ENCODE peak calls at places on chromosomes 6 and 20, in six cellular contexts. S is tibial artery, D is A549, H is adrenal gland, N is fibroblast of lung, Y is left ventricle myocardium inferior. Q is an unnamed sample. For H3K9me3 and H3K4me1, the result is how much of the 10 kb centered on the place peaks cover.

GRCh38 chr6:43715056-43715788 is 27.6 kb upstream of the MRPS18A start:
- DNase-seq in S (no peak), D (no peak), H (no peak), N (no peak), Y (no peak), Q (no peak)

GRCh38 chr6:146545608-146546007 is 2.0 kb downstream of the RAB32 start:
- DNase-seq in S (no peak), D (no peak), H (no peak), N (peak), Y (no peak), Q (no peak)

GRCh38 chr6:169556758-169557505 is 144.9 kb downstream of the WDR27 start:
- DNase-seq in S (no peak), D (no peak), H (no peak), N (no peak), Y (no peak), Q (no peak)

GRCh38 chr6:170227521-170227983 is 63.3 kb downstream of the DLL1 start:
- DNase-seq in S (no peak), D (no peak), H (no peak), N (peak), Y (no peak), Q (no peak)

GRCh38 chr20:63587781-63588591 is 13.9 kb upstream of the HELZ2 start:
- DNase-seq in S (no peak), D (no peak), H (no peak), N (no peak), Y (no peak), Q (no peak)

GRCh38 chr6:89559487-89559886 is 79.1 kb downstream of the LYRM2 start:
- DNase-seq in S (no peak), D (no peak), H (no peak), N (no peak), Y (no peak), Q (no peak)

GRCh38 chr6:165698868-165699267 is 35.8 kb upstream of the PDE10A start:
- DNase-seq in S (no peak), D (no peak), H (no peak), N (no peak), Y (no peak), Q (no peak)

GRCh38 chr6:168451805-168452204 is 10.8 kb downstream of the SMOC2 start:
- DNase-seq in S (no peak), D (no peak), H (no peak), N (no peak), Y (no peak), Q (no peak)

GRCh38 chr6:34806738-34807453 is 15.0 kb downstream of the BLTP3A start:
- DNase-seq in S (no peak), D (no peak), H (no peak), N (peak), Y (no peak), Q (no peak)

GRCh38 chr6:108117427-108118358 is 43.2 kb upstream of the OSTM1 start:
- DNase-seq in S (no peak), D (peak), H (peak), N (peak), Y (peak), Q (no peak)

GRCh38 chr20:42272516-42272915 is 654.3 kb upstream of the CHD6 start:
- DNase-seq in S (no peak), D (no peak), H (no peak), N (no peak), Y (no peak), Q (no peak)

GRCh38 chr6:146210406-146211068 is 181.7 kb downstream of the GRM1 start:
- DNase-seq in S (no peak), D (no peak), H (no peak), N (no peak), Y (no peak), Q (no peak)

GRCh38 chr6:35294308-35294945 is 3.2 kb upstream of the DEF6 start:
- DNase-seq in S (no peak), D (peak), H (no peak), N (peak), Y (no peak), Q (no peak)

GRCh38 chr6:26538572-26538902 is 371 bp downstream of the HMGN4 start:
- DNase-seq in S (no peak), D (no peak), H (no peak), N (no peak), Y (no peak), Q (no peak)

GRCh38 chr6:168196385-168196860 is 117.4 kb upstream of the FRMD1 start:
- DNase-seq in S (peak), D (no peak), H (no peak), N (no peak), Y (no peak), Q (no peak)

GRCh38 chr6:125101656-125102055 is 51.9 kb upstream of the TPD52L1 start:
- DNase-seq in S (no peak), D (no peak), H (no peak), N (peak), Y (no peak), Q (no peak)

GRCh38 chr6:84581494-84582259 is 182.7 kb downstream of the TBX18 start:
- DNase-seq in S (no peak), D (no peak), H (no peak), N (peak), Y (no peak), Q (no peak)

GRCh38 chr20:12203399-12203798 is 285.7 kb downstream of the BTBD3 start:
- DNase-seq in S (no peak), D (no peak), H (no peak), N (no peak), Y (no peak), Q (no peak)

GRCh38 chr20:297925-298754 is 770 bp downstream of the ZCCHC3 start:
- DNase-seq in S (peak), D (peak), H (peak), N (peak), Y (peak), Q (peak)

GRCh38 chr6:169619650-169620049 is 82.2 kb downstream of the WDR27 start:
- DNase-seq in S (no peak), D (no peak), H (no peak), N (peak), Y (no peak), Q (no peak)

GRCh38 chr6:132443206-132443605 is 41.9 kb upstream of the MOXD1 start:
- DNase-seq in S (no peak), D (no peak), H (no peak), N (peak), Y (no peak), Q (no peak)

GRCh38 chr20:19758888-19759331 is 852 bp downstream of the RIN2 start:
- DNase-seq in S (peak), D (peak), H (peak), N (peak), Y (peak), Q (no peak)

GRCh38 chr6:3566812-3567211 is 110.0 kb upstream of the SLC22A23 start:
- DNase-seq in S (no peak), D (no peak), H (no peak), N (peak), Y (no peak), Q (no peak)

GRCh38 chr6:157239148-157239547 is 84.2 kb downstream of the TMEM242 start:
- DNase-seq in S (no peak), D (no peak), H (no peak), N (no peak), Y (no peak), Q (no peak)

GRCh38 chr6:153790881-153791473 is 248.1 kb upstream of the OPRM1 start:
- DNase-seq in S (peak), D (no peak), H (no peak), N (peak), Y (no peak), Q (no peak)

GRCh38 chr6:32313964-32314363 is 57.7 kb downstream of the TSBP1 start:
- DNase-seq in S (no peak), D (no peak), H (no peak), N (no peak), Y (no peak), Q (no peak)

GRCh38 chr6:49980898-49981297 is 11.5 kb upstream of the DEFB113 start:
- DNase-seq in S (no peak), D (no peak), H (no peak), N (no peak), Y (no peak), Q (no peak)

GRCh38 chr6:139903411-139904157 is 529.1 kb upstream of the CITED2 start:
- DNase-seq in S (no peak), D (no peak), H (no peak), N (no peak), Y (no peak), Q (no peak)

GRCh38 chr6:63839485-63839884 is 203.9 kb downstream of the PHF3 start:
- DNase-seq in S (no peak), D (no peak), H (no peak), N (peak), Y (no peak), Q (no peak)

GRCh38 chr20:35618372-35619131 is 2.9 kb downstream of the SPAG4 start:
- DNase-seq in S (no peak), D (peak), H (peak), N (peak), Y (no peak), Q (no peak)

GRCh38 chr6:159094444-159095252 is 49.9 kb upstream of the TAGAP start:
- DNase-seq in S (no peak), D (no peak), H (peak), N (no peak), Y (no peak), Q (no peak)

GRCh38 chr6:146931214-146931613 is 273.0 kb upstream of the STXBP5 start:
- DNase-seq in S (no peak), D (no peak), H (no peak), N (no peak), Y (no peak), Q (no peak)

GRCh38 chr6:17393335-17394191 is at the start of gene CAP2:
- DNase-seq in S (peak), D (peak), H (peak), N (peak), Y (peak), Q (peak)

GRCh38 chr20:62352402-62353288 is 14.5 kb downstream of the LAMA5 start:
- DNase-seq in S (peak), D (peak), H (peak), N (peak), Y (peak), Q (peak)

GRCh38 chr6:143747347-143747842 is 69.6 kb downstream of the PHACTR2 start:
- DNase-seq in S (no peak), D (no peak), H (no peak), N (no peak), Y (no peak), Q (no peak)

GRCh38 chr6:56963043-56963442 is 8.1 kb downstream of the BEND6 start:
- DNase-seq in S (no peak), D (no peak), H (no peak), N (peak), Y (no peak), Q (no peak)

GRCh38 chr6:56959094-56959493 is 4.2 kb downstream of the BEND6 start:
- DNase-seq in S (no peak), D (no peak), H (no peak), N (peak), Y (no peak), Q (no peak)

GRCh38 chr6:56962451-56962850 is 7.5 kb downstream of the BEND6 start:
- DNase-seq in S (no peak), D (no peak), H (no peak), N (peak), Y (no peak), Q (no peak)

GRCh38 chr6:56959938-56960337 is 5.0 kb downstream of the BEND6 start:
- DNase-seq in S (no peak), D (no peak), H (no peak), N (peak), Y (no peak), Q (no peak)

DNA sequence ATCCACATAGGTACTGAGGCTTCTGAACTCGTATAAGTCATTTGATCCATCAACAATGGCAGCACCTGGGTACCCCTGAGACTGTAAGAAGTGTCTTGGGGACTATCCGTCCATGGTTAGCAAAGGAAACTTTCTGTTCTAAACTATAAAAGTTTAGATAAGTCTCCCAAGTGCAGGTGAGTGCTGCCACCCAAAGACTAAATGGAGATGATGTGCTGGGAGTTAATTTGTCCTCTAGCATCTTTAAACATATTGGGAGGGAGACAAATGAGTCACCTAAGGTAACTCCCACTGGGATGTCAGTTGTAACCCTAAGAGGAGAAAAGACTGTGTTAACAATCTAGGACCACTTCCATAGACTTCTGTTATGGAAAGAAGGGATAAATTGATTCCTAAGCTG is 6.2 kb downstream of the BEND6 start:
- DNase-seq in S (no peak), D (no peak), H (no peak), N (no peak), Y (no peak), Q (no peak)
- TF ChIP-seq CTCF in S (no peak), D (no peak), H (no peak), N (no peak), Y (no peak), Q (no peak)

GRCh38 chr6:1622851-1623768 is 13.4 kb downstream of the FOXC1 start:
- DNase-seq in S (no peak), D (no peak), H (no peak), N (no peak), Y (no peak), Q (no peak)
- H3K9me3 ChIP-seq in S (under half), D (under half), H (under half), N (under half), Y (under half), Q (under half)

GRCh38 chr6:56758120-56758519 is 115.4 kb upstream of the DST start:
- DNase-seq in S (no peak), D (no peak), H (no peak), N (peak), Y (no peak), Q (no peak)

GRCh38 chr6:56755040-56755439 is 112.4 kb upstream of the DST start:
- DNase-seq in S (no peak), D (no peak), H (no peak), N (no peak), Y (no peak), Q (no peak)

GRCh38 chr6:56757585-56757984 is 114.9 kb upstream of the DST start:
- DNase-seq in S (no peak), D (no peak), H (peak), N (peak), Y (no peak), Q (no peak)

GRCh38 chr6:56756791-56757582 is 114.3 kb upstream of the DST start:
- DNase-seq in S (no peak), D (no peak), H (no peak), N (peak), Y (no peak), Q (no peak)

DNA sequence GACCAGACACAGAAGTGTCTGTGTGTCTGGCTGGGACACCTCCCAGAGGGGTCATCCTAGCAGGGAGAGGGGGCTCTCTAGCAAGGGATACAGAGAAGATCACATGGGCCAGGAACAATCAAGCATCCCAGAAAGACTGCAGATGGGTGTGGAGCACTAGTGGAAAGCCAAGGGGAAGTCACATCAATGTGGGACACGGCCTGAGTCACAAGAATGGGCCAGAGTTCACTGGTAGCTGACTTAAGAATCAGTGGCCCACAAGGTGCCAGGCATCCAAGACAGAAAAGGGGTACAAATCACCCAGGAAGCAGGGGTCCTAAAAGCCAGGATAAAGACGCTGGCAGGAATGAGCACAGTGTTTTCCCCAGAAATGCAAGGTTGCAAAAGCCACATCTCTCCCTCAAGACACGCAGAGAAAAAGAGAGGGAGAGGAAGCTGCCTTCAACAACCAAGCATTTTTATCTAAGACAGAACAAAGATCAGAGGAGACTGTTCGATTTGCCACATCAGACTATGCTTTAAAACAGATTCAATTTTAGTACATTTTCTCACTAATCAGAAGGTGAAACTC is 113.6 kb upstream of the DST start:
- DNase-seq in S (no peak), D (no peak), H (no peak), N (no peak), Y (no peak), Q (no peak)
- H3K4me1 ChIP-seq in S (under half), D (half or more), H (under half), N (under half), Y (half or more), Q (under half)

GRCh38 chr20:56515657-56516381 is 8.7 kb upstream of the FAM209A start:
- DNase-seq in S (no peak), D (no peak), H (no peak), N (no peak), Y (no peak), Q (no peak)
- TF ChIP-seq CTCF in S (no peak), D (peak), H (no peak), N (peak), Y (peak), Q (no peak)

DNA sequence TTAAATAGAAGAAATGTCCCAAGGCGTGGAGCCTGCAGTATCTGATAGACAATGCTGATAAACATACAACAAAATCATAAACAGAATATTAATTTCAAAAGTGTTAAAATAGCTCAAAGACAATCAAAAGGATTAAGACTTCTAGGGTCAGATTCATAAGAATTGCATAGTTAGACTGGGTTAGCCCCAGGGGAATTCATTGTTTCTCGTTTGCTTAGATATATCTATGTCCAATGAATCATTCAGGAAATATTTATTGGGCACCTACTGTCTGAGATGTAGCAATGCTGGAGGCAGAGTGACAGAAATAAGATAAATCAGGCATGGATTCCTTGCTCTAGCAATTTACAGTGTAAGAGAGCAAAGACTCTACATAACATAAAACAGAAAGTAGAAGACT is 124.4 kb upstream of the PRL start:
- DNase-seq in S (no peak), D (no peak), H (no peak), N (no peak), Y (no peak), Q (no peak)
- H3K9me3 ChIP-seq in S (under half), D (under half), H (under half), N (under half), Y (under half), Q (under half)

GRCh38 chr6:30325873-30326445 is 768 bp upstream of the TRIM39 start:
- DNase-seq in S (no peak), D (peak), H (peak), N (peak), Y (no peak), Q (peak)

GRCh38 chr6:30323806-30324205 is 2.9 kb upstream of the TRIM39 start:
- DNase-seq in S (no peak), D (no peak), H (no peak), N (peak), Y (no peak), Q (no peak)

GRCh38 chr6:30325150-30325872 is 1.4 kb upstream of the TRIM39 start:
- DNase-seq in S (peak), D (peak), H (no peak), N (peak), Y (peak), Q (peak)

GRCh38 chr6:30321692-30322388 is 4.9 kb upstream of the TRIM39 start:
- DNase-seq in S (no peak), D (no peak), H (no peak), N (peak), Y (no peak), Q (no peak)

DNA sequence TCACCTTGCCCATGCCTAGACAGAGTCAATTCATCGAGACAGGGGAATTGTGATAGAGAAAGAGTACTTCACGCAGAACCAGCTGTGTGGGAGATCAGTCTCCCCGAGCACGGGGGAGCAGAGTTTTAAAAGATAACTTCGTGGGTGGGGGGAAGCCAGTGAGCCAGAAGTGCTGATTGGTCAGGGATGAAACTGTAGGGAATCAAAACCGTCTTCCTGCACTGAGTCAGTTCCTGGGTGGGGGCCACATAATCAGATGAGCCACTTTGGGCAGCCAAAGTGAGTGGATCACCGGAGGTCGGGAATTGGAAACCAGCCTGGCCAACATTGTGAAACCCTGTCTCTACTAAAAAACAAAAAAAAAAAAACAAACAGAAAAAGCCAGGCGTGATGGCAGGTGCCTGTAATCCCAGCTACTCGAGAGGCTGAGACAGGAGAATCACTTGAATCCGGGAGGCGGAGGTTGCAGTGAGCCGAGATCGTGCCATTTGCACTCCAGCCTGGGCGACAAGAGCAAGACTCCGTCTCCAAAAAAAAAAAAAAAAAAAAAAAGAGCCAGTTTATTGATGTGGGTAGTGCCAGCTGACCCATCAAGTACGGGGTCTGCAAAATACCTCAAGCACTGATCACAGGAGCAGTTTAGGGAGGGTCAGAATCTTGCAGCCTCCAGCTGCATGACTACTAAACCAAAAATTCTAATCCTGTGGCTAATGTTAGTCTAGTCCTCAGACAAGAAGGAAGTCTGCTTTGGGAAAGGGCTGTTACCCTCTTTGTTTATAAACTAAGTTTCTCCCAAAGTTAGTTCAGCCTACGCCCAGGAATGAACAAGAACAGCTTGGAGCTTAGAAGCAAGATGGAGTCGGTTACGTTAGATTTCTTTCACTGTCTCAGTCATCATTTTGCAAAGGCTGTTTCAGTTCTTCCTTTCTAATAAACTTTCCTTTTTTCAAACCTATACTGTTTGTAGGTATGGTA is 3.9 kb upstream of the TRIM39 start:
- DNase-seq in S (no peak), D (no peak), H (no peak), N (peak), Y (no peak), Q (no peak)
- H3K4me1 ChIP-seq in S (under half), D (under half), H (under half), N (under half), Y (half or more), Q (under half)

GRCh38 chr6:19605624-19606023 is 231.5 kb upstream of the ID4 start:
- DNase-seq in S (no peak), D (no peak), H (no peak), N (no peak), Y (no peak), Q (no peak)

GRCh38 chr6:19603716-19604115 is 233.5 kb upstream of the ID4 start:
- DNase-seq in S (peak), D (no peak), H (no peak), N (no peak), Y (peak), Q (no peak)

GRCh38 chr6:19602614-19603013 is 234.6 kb upstream of the ID4 start:
- DNase-seq in S (no peak), D (no peak), H (no peak), N (no peak), Y (no peak), Q (no peak)

GRCh38 chr6:19597809-19598320 is 239.3 kb upstream of the ID4 start:
- DNase-seq in S (no peak), D (no peak), H (no peak), N (no peak), Y (no peak), Q (no peak)

GRCh38 chr6:19599813-19600464 is 237.2 kb upstream of the ID4 start:
- DNase-seq in S (no peak), D (no peak), H (no peak), N (no peak), Y (no peak), Q (no peak)
- TF ChIP-seq CTCF in S (no peak), D (no peak), H (no peak), N (no peak), Y (no peak), Q (no peak)